ENCODE peak calls at places on chromosome 11, in seven cellular contexts. One of them, this sample, is unnamed.

GRCh38 chr11:83572521-83572920 is 286.4 kb upstream of the CCDC90B start:
- DNase-seq in astrocyte of the spinal cord: no peak
- DNase-seq in H9: no peak
- DNase-seq in colonic mucosa: no peak
- DNase-seq in heart left ventricle: no peak
- DNase-seq in keratinocyte: no peak
- DNase-seq in brain microvascular endothelial cell: no peak
- DNase-seq in this sample: no peak

GRCh38 chr11:78907636-78908035 is 333.0 kb upstream of the NARS2 start:
- DNase-seq in astrocyte of the spinal cord: no peak
- DNase-seq in H9: no peak
- DNase-seq in colonic mucosa: no peak
- DNase-seq in heart left ventricle: no peak
- DNase-seq in keratinocyte: no peak
- DNase-seq in brain microvascular endothelial cell: no peak
- DNase-seq in this sample: no peak

GRCh38 chr11:68751331-68751856 is at the start of gene TESMIN:
- DNase-seq in astrocyte of the spinal cord: peak
- DNase-seq in H9: peak
- DNase-seq in colonic mucosa: peak
- DNase-seq in heart left ventricle: peak
- DNase-seq in keratinocyte: peak
- DNase-seq in brain microvascular endothelial cell: peak
- DNase-seq in this sample: peak

GRCh38 chr11:12979928-12980689 is 29.0 kb upstream of the RASSF10 start:
- DNase-seq in astrocyte of the spinal cord: no peak
- DNase-seq in H9: no peak
- DNase-seq in colonic mucosa: no peak
- DNase-seq in heart left ventricle: no peak
- DNase-seq in keratinocyte: no peak
- DNase-seq in brain microvascular endothelial cell: no peak
- DNase-seq in this sample: no peak

GRCh38 chr11:74839971-74840370 is 91.3 kb downstream of the RNF169 start:
- DNase-seq in astrocyte of the spinal cord: no peak
- DNase-seq in H9: no peak
- DNase-seq in colonic mucosa: no peak
- DNase-seq in heart left ventricle: no peak
- DNase-seq in keratinocyte: no peak
- DNase-seq in brain microvascular endothelial cell: no peak
- DNase-seq in this sample: no peak

GRCh38 chr11:122559734-122560382 is 95.7 kb upstream of the UBASH3B start:
- DNase-seq in astrocyte of the spinal cord: no peak
- DNase-seq in H9: peak
- DNase-seq in colonic mucosa: no peak
- DNase-seq in heart left ventricle: no peak
- DNase-seq in keratinocyte: no peak
- DNase-seq in brain microvascular endothelial cell: peak
- DNase-seq in this sample: no peak

GRCh38 chr11:15093432-15093831 is 20.0 kb downstream of the CALCB start:
- DNase-seq in astrocyte of the spinal cord: no peak
- DNase-seq in H9: no peak
- DNase-seq in colonic mucosa: no peak
- DNase-seq in heart left ventricle: no peak
- DNase-seq in keratinocyte: no peak
- DNase-seq in brain microvascular endothelial cell: no peak
- DNase-seq in this sample: no peak

GRCh38 chr11:64318694-64319420 is 936 bp downstream of the PRDX5 start:
- DNase-seq in astrocyte of the spinal cord: no peak
- DNase-seq in H9: no peak
- DNase-seq in colonic mucosa: no peak
- DNase-seq in heart left ventricle: no peak
- DNase-seq in keratinocyte: no peak
- DNase-seq in brain microvascular endothelial cell: no peak
- DNase-seq in this sample: no peak

GRCh38 chr11:11579012-11579755 is 42.6 kb downstream of the GALNT18 start:
- DNase-seq in astrocyte of the spinal cord: no peak
- DNase-seq in H9: peak
- DNase-seq in colonic mucosa: no peak
- DNase-seq in heart left ventricle: no peak
- DNase-seq in keratinocyte: no peak
- DNase-seq in brain microvascular endothelial cell: no peak
- DNase-seq in this sample: no peak

GRCh38 chr11:69372589-69373250 is 78.8 kb downstream of the MYEOV start:
- DNase-seq in astrocyte of the spinal cord: no peak
- DNase-seq in H9: peak
- DNase-seq in colonic mucosa: peak
- DNase-seq in heart left ventricle: no peak
- DNase-seq in keratinocyte: no peak
- DNase-seq in brain microvascular endothelial cell: no peak
- DNase-seq in this sample: no peak

GRCh38 chr11:93849751-93850584 is 450 bp downstream of the VSTM5 start:
- DNase-seq in astrocyte of the spinal cord: peak
- DNase-seq in H9: peak
- DNase-seq in colonic mucosa: peak
- DNase-seq in heart left ventricle: peak
- DNase-seq in keratinocyte: no peak
- DNase-seq in brain microvascular endothelial cell: no peak
- DNase-seq in this sample: no peak

GRCh38 chr11:123351375-123351774 is 78.7 kb upstream of the GRAMD1B start:
- DNase-seq in astrocyte of the spinal cord: no peak
- DNase-seq in H9: peak
- DNase-seq in colonic mucosa: peak
- DNase-seq in heart left ventricle: no peak
- DNase-seq in keratinocyte: no peak
- DNase-seq in brain microvascular endothelial cell: no peak
- DNase-seq in this sample: no peak

GRCh38 chr11:5280582-5281102 is 10.9 kb upstream of the HBE1 start:
- DNase-seq in astrocyte of the spinal cord: peak
- DNase-seq in H9: peak
- DNase-seq in colonic mucosa: peak
- DNase-seq in heart left ventricle: no peak
- DNase-seq in keratinocyte: peak
- DNase-seq in brain microvascular endothelial cell: peak
- DNase-seq in this sample: peak

GRCh38 chr11:2388431-2389024 is 11.4 kb downstream of the CD81 start:
- DNase-seq in astrocyte of the spinal cord: no peak
- DNase-seq in H9: no peak
- DNase-seq in colonic mucosa: no peak
- DNase-seq in heart left ventricle: no peak
- DNase-seq in keratinocyte: no peak
- DNase-seq in brain microvascular endothelial cell: no peak
- DNase-seq in this sample: no peak

GRCh38 chr11:74719011-74719410 is 12.2 kb downstream of the CHRDL2 start:
- DNase-seq in astrocyte of the spinal cord: no peak
- DNase-seq in H9: no peak
- DNase-seq in colonic mucosa: no peak
- DNase-seq in heart left ventricle: no peak
- DNase-seq in keratinocyte: no peak
- DNase-seq in brain microvascular endothelial cell: no peak
- DNase-seq in this sample: no peak

DNA sequence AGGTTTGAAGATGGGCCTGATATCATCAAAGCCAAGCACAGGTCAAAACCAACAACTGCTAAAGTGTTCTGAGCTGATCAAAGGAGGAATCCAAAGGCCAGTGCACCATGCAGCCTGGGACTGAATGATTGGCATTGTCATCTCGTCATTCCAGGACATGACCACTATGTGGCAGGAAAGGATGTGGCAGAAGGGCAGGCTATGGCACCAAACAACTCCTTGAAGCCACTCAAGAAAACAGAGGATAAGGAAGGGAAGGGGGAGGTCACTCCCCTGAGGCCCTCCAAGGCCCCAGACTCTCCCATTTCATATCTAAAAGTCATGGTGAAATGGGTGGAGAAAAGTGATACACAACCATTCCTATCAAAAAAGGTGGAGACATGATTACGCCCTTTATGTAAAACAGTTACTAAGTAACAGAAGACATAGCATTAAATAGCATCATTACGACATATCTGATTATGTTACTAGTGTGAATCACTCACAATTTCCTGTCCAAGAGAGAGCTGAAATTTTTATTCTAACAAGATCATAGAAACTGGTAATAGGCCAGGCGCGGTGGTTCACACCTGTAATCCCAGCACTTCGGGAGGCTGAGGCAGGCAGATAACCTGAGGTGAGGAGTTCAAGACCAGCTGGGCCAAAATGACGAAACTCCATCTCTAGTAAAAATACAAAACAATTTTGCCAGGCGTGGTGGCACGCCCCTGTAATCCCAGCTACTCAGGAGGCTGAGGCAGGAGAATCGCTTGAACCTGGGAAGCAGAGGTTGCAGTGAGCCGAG is 49.3 kb downstream of the AHNAK start:
- DNase-seq in astrocyte of the spinal cord: peak
- DNase-seq in H9: peak
- DNase-seq in colonic mucosa: peak
- DNase-seq in heart left ventricle: no peak
- DNase-seq in keratinocyte: peak
- DNase-seq in brain microvascular endothelial cell: peak
- DNase-seq in this sample: no peak
- TF ChIP-seq CTCF in astrocyte of the spinal cord: no peak
- TF ChIP-seq CTCF in H9: peak
- TF ChIP-seq CTCF in colonic mucosa: peak
- TF ChIP-seq CTCF in heart left ventricle: no peak
- TF ChIP-seq CTCF in keratinocyte: peak
- TF ChIP-seq CTCF in brain microvascular endothelial cell: peak
- TF ChIP-seq CTCF in this sample: peak

GRCh38 chr11:17635551-17635938 is 83.8 kb upstream of the MYOD1 start:
- DNase-seq in astrocyte of the spinal cord: no peak
- DNase-seq in H9: no peak
- DNase-seq in colonic mucosa: no peak
- DNase-seq in heart left ventricle: peak
- DNase-seq in keratinocyte: no peak
- DNase-seq in brain microvascular endothelial cell: no peak
- DNase-seq in this sample: no peak
- TF ChIP-seq CTCF in astrocyte of the spinal cord: peak
- TF ChIP-seq CTCF in H9: peak
- TF ChIP-seq CTCF in colonic mucosa: no peak
- TF ChIP-seq CTCF in heart left ventricle: no peak
- TF ChIP-seq CTCF in keratinocyte: no peak
- TF ChIP-seq CTCF in brain microvascular endothelial cell: no peak
- TF ChIP-seq CTCF in this sample: no peak

GRCh38 chr11:92123540-92123939 is 101.1 kb upstream of the FAT3 start:
- DNase-seq in astrocyte of the spinal cord: peak
- DNase-seq in H9: no peak
- DNase-seq in colonic mucosa: no peak
- DNase-seq in heart left ventricle: no peak
- DNase-seq in keratinocyte: no peak
- DNase-seq in brain microvascular endothelial cell: peak
- DNase-seq in this sample: no peak
- TF ChIP-seq CTCF in astrocyte of the spinal cord: no peak
- TF ChIP-seq CTCF in H9: no peak
- TF ChIP-seq CTCF in colonic mucosa: no peak
- TF ChIP-seq CTCF in heart left ventricle: no peak
- TF ChIP-seq CTCF in keratinocyte: no peak
- TF ChIP-seq CTCF in brain microvascular endothelial cell: no peak
- TF ChIP-seq CTCF in this sample: no peak

GRCh38 chr11:111851067-111851466 is 20.3 kb downstream of the ALG9 start:
- DNase-seq in astrocyte of the spinal cord: no peak
- DNase-seq in H9: no peak
- DNase-seq in colonic mucosa: no peak
- DNase-seq in heart left ventricle: no peak
- DNase-seq in keratinocyte: no peak
- DNase-seq in brain microvascular endothelial cell: no peak
- DNase-seq in this sample: no peak

GRCh38 chr11:111855506-111855905 is 15.9 kb downstream of the ALG9 start:
- DNase-seq in astrocyte of the spinal cord: no peak
- DNase-seq in H9: no peak
- DNase-seq in colonic mucosa: no peak
- DNase-seq in heart left ventricle: no peak
- DNase-seq in keratinocyte: no peak
- DNase-seq in brain microvascular endothelial cell: no peak
- DNase-seq in this sample: no peak

GRCh38 chr11:111852103-111852502 is 19.3 kb downstream of the ALG9 start:
- DNase-seq in astrocyte of the spinal cord: no peak
- DNase-seq in H9: no peak
- DNase-seq in colonic mucosa: no peak
- DNase-seq in heart left ventricle: no peak
- DNase-seq in keratinocyte: no peak
- DNase-seq in brain microvascular endothelial cell: no peak
- DNase-seq in this sample: no peak

GRCh38 chr11:111849631-111850030 is 21.8 kb downstream of the ALG9 start:
- DNase-seq in astrocyte of the spinal cord: no peak
- DNase-seq in H9: no peak
- DNase-seq in colonic mucosa: no peak
- DNase-seq in heart left ventricle: no peak
- DNase-seq in keratinocyte: no peak
- DNase-seq in brain microvascular endothelial cell: no peak
- DNase-seq in this sample: no peak

GRCh38 chr11:111851636-111852035 is 19.7 kb downstream of the ALG9 start:
- DNase-seq in astrocyte of the spinal cord: peak
- DNase-seq in H9: no peak
- DNase-seq in colonic mucosa: no peak
- DNase-seq in heart left ventricle: no peak
- DNase-seq in keratinocyte: no peak
- DNase-seq in brain microvascular endothelial cell: no peak
- DNase-seq in this sample: no peak
- TF ChIP-seq CTCF in astrocyte of the spinal cord: peak
- TF ChIP-seq CTCF in H9: peak
- TF ChIP-seq CTCF in colonic mucosa: no peak
- TF ChIP-seq CTCF in heart left ventricle: no peak
- TF ChIP-seq CTCF in keratinocyte: no peak
- TF ChIP-seq CTCF in brain microvascular endothelial cell: peak
- TF ChIP-seq CTCF in this sample: peak

GRCh38 chr11:94884322-94884721 is 89.0 kb downstream of the CWC15 start:
- DNase-seq in astrocyte of the spinal cord: no peak
- DNase-seq in H9: no peak
- DNase-seq in colonic mucosa: no peak
- DNase-seq in heart left ventricle: no peak
- DNase-seq in keratinocyte: no peak
- DNase-seq in brain microvascular endothelial cell: no peak
- DNase-seq in this sample: no peak

GRCh38 chr11:94885133-94885532 is 88.2 kb downstream of the CWC15 start:
- DNase-seq in astrocyte of the spinal cord: peak
- DNase-seq in H9: no peak
- DNase-seq in colonic mucosa: no peak
- DNase-seq in heart left ventricle: no peak
- DNase-seq in keratinocyte: no peak
- DNase-seq in brain microvascular endothelial cell: no peak
- DNase-seq in this sample: no peak

GRCh38 chr11:94883878-94884277 is 89.5 kb downstream of the CWC15 start:
- DNase-seq in astrocyte of the spinal cord: no peak
- DNase-seq in H9: no peak
- DNase-seq in colonic mucosa: no peak
- DNase-seq in heart left ventricle: no peak
- DNase-seq in keratinocyte: no peak
- DNase-seq in brain microvascular endothelial cell: no peak
- DNase-seq in this sample: no peak

GRCh38 chr11:94888204-94888603 is 85.2 kb downstream of the CWC15 start:
- DNase-seq in astrocyte of the spinal cord: no peak
- DNase-seq in H9: no peak
- DNase-seq in colonic mucosa: no peak
- DNase-seq in heart left ventricle: no peak
- DNase-seq in keratinocyte: no peak
- DNase-seq in brain microvascular endothelial cell: no peak
- DNase-seq in this sample: no peak

GRCh38 chr11:94885581-94885980 is 87.8 kb downstream of the CWC15 start:
- DNase-seq in astrocyte of the spinal cord: no peak
- DNase-seq in H9: no peak
- DNase-seq in colonic mucosa: no peak
- DNase-seq in heart left ventricle: no peak
- DNase-seq in keratinocyte: no peak
- DNase-seq in brain microvascular endothelial cell: no peak
- DNase-seq in this sample: no peak
- TF ChIP-seq CTCF in astrocyte of the spinal cord: no peak
- TF ChIP-seq CTCF in H9: no peak
- TF ChIP-seq CTCF in colonic mucosa: no peak
- TF ChIP-seq CTCF in heart left ventricle: no peak
- TF ChIP-seq CTCF in keratinocyte: no peak
- TF ChIP-seq CTCF in brain microvascular endothelial cell: no peak
- TF ChIP-seq CTCF in this sample: no peak

This sample was measured in AG09319.